ENCODE peak calls at places on chromosome 13, in four cellular contexts. One of them, this sample, is unnamed.

GRCh38 chr13:40682449-40683240 is 16.2 kb upstream of the FOXO1 start:
- DNase-seq in neuronal stem cell: no peak
- DNase-seq in IMR-90: peak
- DNase-seq in mesendoderm: peak
- DNase-seq in this sample: peak

GRCh38 chr13:27151798-27152599 is 19.6 kb downstream of the USP12 start:
- DNase-seq in neuronal stem cell: no peak
- DNase-seq in IMR-90: peak
- DNase-seq in mesendoderm: no peak
- DNase-seq in this sample: no peak

GRCh38 chr13:49303533-49304252 is 56.0 kb downstream of the CDADC1 start:
- DNase-seq in neuronal stem cell: no peak
- DNase-seq in IMR-90: no peak
- DNase-seq in mesendoderm: no peak
- DNase-seq in this sample: no peak

GRCh38 chr13:29850213-29850898 is at the start of gene UBL3:
- DNase-seq in neuronal stem cell: peak
- DNase-seq in IMR-90: peak
- DNase-seq in mesendoderm: peak
- DNase-seq in this sample: peak

GRCh38 chr13:28753946-28754345 is 35.2 kb upstream of the SLC46A3 start:
- DNase-seq in neuronal stem cell: no peak
- DNase-seq in IMR-90: no peak
- DNase-seq in mesendoderm: peak
- DNase-seq in this sample: peak

GRCh38 chr13:79271616-79272015 is 134.4 kb downstream of the RBM26 start:
- DNase-seq in neuronal stem cell: no peak
- DNase-seq in IMR-90: no peak
- DNase-seq in mesendoderm: peak
- DNase-seq in this sample: no peak

GRCh38 chr13:74082741-74083160 is 51.5 kb downstream of the KLF12 start:
- DNase-seq in neuronal stem cell: no peak
- DNase-seq in IMR-90: no peak
- DNase-seq in mesendoderm: no peak
- DNase-seq in this sample: no peak

GRCh38 chr13:45269204-45269603 is 68.4 kb upstream of the KCTD4 start:
- DNase-seq in neuronal stem cell: no peak
- DNase-seq in IMR-90: peak
- DNase-seq in mesendoderm: peak
- DNase-seq in this sample: no peak

GRCh38 chr13:70391678-70392077 is 283.4 kb upstream of the KLHL1 start:
- DNase-seq in neuronal stem cell: no peak
- DNase-seq in IMR-90: no peak
- DNase-seq in mesendoderm: peak
- DNase-seq in this sample: no peak

GRCh38 chr13:38618336-38618735 is 68.5 kb upstream of the FREM2 start:
- DNase-seq in neuronal stem cell: no peak
- DNase-seq in IMR-90: no peak
- DNase-seq in mesendoderm: peak
- DNase-seq in this sample: no peak

GRCh38 chr13:52617070-52618060 is 24.9 kb upstream of the HNRNPA1L2 start:
- DNase-seq in neuronal stem cell: peak
- DNase-seq in IMR-90: peak
- DNase-seq in mesendoderm: peak
- DNase-seq in this sample: peak

GRCh38 chr13:101919541-101920306 is 467.2 kb downstream of the ITGBL1 start:
- DNase-seq in neuronal stem cell: peak
- DNase-seq in IMR-90: peak
- DNase-seq in mesendoderm: peak
- DNase-seq in this sample: no peak

GRCh38 chr13:79989251-79989661 is 351.7 kb downstream of the SPRY2 start:
- DNase-seq in neuronal stem cell: no peak
- DNase-seq in IMR-90: peak
- DNase-seq in mesendoderm: peak
- DNase-seq in this sample: peak

GRCh38 chr13:23679214-23679613 is 109.0 kb downstream of the TNFRSF19 start:
- DNase-seq in neuronal stem cell: no peak
- DNase-seq in IMR-90: peak
- DNase-seq in mesendoderm: no peak
- DNase-seq in this sample: no peak

GRCh38 chr13:79684426-79684825 is 203.5 kb downstream of the NDFIP2 start:
- DNase-seq in neuronal stem cell: no peak
- DNase-seq in IMR-90: peak
- DNase-seq in mesendoderm: no peak
- DNase-seq in this sample: no peak

GRCh38 chr13:20873348-20873747 is 29.2 kb downstream of the XPO4 start:
- DNase-seq in neuronal stem cell: peak
- DNase-seq in IMR-90: peak
- DNase-seq in mesendoderm: peak
- DNase-seq in this sample: no peak

GRCh38 chr13:20814224-20814910 is 40.6 kb upstream of the EEF1AKMT1 start:
- DNase-seq in neuronal stem cell: no peak
- DNase-seq in IMR-90: peak
- DNase-seq in mesendoderm: peak
- DNase-seq in this sample: no peak

GRCh38 chr13:22074403-22074802 is 403.5 kb downstream of the FGF9 start:
- DNase-seq in neuronal stem cell: no peak
- DNase-seq in IMR-90: no peak
- DNase-seq in mesendoderm: no peak
- DNase-seq in this sample: no peak

GRCh38 chr13:113149711-113150544 is 8.5 kb upstream of the PROZ start:
- DNase-seq in neuronal stem cell: no peak
- DNase-seq in IMR-90: no peak
- DNase-seq in mesendoderm: no peak
- DNase-seq in this sample: no peak

GRCh38 chr13:98286814-98287213 is 109.7 kb upstream of the RNF113B start:
- DNase-seq in neuronal stem cell: no peak
- DNase-seq in IMR-90: no peak
- DNase-seq in mesendoderm: no peak
- DNase-seq in this sample: no peak

GRCh38 chr13:33119886-33120543 is 103.8 kb downstream of the KL start:
- DNase-seq in neuronal stem cell: no peak
- DNase-seq in IMR-90: peak
- DNase-seq in mesendoderm: no peak
- DNase-seq in this sample: peak

GRCh38 chr13:28147489-28147888 is 9.1 kb downstream of the PAN3 start:
- DNase-seq in neuronal stem cell: no peak
- DNase-seq in IMR-90: peak
- DNase-seq in mesendoderm: no peak
- DNase-seq in this sample: no peak

GRCh38 chr13:55517312-55517711 is 1623.4 kb upstream of the PRR20A start:
- DNase-seq in neuronal stem cell: no peak
- DNase-seq in IMR-90: no peak
- DNase-seq in mesendoderm: peak
- DNase-seq in this sample: peak
- H3K18ac ChIP-seq in neuronal stem cell: no peak
- H3K18ac ChIP-seq in IMR-90: no peak
- H3K18ac ChIP-seq in mesendoderm: no peak
- H3K18ac ChIP-seq in this sample: no peak

DNA sequence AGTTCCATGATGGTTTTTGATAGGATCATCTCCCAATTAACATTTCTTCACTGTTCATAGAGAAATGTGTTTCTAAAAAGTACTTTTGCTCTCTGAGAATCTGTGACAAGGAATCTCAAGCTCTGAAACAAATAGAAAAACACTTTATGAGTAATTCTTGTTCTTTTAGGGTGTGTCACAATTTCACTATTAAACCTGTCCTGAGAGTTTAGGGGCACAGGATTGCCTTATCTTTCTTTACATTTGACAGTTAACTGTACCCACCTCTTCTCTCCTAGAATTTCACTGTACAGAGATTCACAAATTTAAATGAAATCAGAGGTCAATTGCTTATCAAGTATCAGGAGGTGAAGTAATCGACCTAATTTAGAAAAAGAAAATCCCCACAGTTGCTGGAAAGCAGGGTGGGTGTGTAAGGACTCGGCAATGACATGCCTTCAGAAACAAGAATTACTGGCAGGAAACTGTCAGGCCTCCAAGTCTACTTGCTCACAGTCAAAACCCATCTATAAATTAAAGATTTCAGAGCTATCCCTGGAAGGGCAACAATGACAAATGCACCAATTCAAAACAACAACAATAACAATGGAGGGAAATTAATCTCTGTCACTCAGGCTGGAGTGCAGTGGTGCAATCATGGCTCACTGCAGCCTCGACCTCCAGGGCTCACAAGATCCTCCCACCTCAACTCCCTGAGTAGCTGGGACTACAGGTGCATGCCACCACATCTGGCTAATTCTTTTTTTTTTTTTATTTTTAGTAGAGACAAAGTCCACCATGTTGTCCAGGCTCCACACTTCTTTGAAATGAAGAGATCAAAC is 250.2 kb downstream of the ABCC4 start:
- DNase-seq in neuronal stem cell: no peak
- DNase-seq in IMR-90: no peak
- DNase-seq in mesendoderm: no peak
- DNase-seq in this sample: no peak
- H3K18ac ChIP-seq in neuronal stem cell: no peak
- H3K18ac ChIP-seq in IMR-90: no peak
- H3K18ac ChIP-seq in mesendoderm: no peak
- H3K18ac ChIP-seq in this sample: no peak

GRCh38 chr13:106522898-106523525 is 12.4 kb downstream of the EFNB2 start:
- DNase-seq in neuronal stem cell: no peak
- DNase-seq in IMR-90: no peak
- DNase-seq in mesendoderm: no peak
- DNase-seq in this sample: no peak

GRCh38 chr13:106518535-106518934 is 16.9 kb downstream of the EFNB2 start:
- DNase-seq in neuronal stem cell: no peak
- DNase-seq in IMR-90: no peak
- DNase-seq in mesendoderm: no peak
- DNase-seq in this sample: no peak

GRCh38 chr13:106521101-106521799 is 14.2 kb downstream of the EFNB2 start:
- DNase-seq in neuronal stem cell: no peak
- DNase-seq in IMR-90: no peak
- DNase-seq in mesendoderm: no peak
- DNase-seq in this sample: no peak

GRCh38 chr13:106522112-106522511 is 13.3 kb downstream of the EFNB2 start:
- DNase-seq in neuronal stem cell: no peak
- DNase-seq in IMR-90: no peak
- DNase-seq in mesendoderm: no peak
- DNase-seq in this sample: no peak

DNA sequence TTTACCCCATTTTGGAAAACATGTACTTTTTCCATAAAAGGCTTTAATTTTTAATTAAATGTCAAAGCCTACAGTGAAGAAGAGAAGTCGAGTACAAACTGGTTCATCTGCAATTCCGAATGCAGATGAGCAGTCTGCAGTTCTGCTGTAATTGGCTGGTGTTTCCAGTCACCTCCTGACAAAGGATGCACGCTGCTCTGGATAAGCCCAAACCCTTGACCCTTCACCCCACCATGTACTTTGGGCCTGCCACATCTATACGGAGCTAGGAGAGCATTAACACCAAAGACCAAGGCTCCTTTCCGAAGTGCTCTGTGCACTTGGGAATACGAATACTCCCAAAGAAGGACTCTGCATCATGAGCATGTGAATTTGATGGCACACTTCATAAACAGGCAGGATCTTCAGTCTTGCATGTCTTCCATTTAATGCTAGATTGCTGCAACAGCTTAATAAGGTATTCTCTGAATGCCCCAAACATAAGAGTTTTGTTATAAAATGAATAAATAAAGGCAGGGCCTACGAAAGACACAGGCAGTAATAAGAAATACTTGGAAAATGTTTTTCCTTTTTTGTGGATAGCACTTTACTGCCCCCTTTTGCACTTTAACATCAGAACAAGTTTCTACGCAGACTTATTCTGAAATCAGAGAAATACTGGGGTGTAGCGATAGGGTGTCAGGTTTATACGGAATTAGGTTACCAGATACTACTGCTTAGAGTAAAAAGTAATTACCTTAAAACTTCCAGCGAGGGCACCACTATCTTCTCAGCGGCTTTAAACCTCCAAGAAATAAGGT is 15.1 kb downstream of the EFNB2 start:
- DNase-seq in neuronal stem cell: no peak
- DNase-seq in IMR-90: peak
- DNase-seq in mesendoderm: no peak
- DNase-seq in this sample: no peak
- H3K18ac ChIP-seq in neuronal stem cell: no peak
- H3K18ac ChIP-seq in IMR-90: peak
- H3K18ac ChIP-seq in mesendoderm: no peak
- H3K18ac ChIP-seq in this sample: no peak

DNA sequence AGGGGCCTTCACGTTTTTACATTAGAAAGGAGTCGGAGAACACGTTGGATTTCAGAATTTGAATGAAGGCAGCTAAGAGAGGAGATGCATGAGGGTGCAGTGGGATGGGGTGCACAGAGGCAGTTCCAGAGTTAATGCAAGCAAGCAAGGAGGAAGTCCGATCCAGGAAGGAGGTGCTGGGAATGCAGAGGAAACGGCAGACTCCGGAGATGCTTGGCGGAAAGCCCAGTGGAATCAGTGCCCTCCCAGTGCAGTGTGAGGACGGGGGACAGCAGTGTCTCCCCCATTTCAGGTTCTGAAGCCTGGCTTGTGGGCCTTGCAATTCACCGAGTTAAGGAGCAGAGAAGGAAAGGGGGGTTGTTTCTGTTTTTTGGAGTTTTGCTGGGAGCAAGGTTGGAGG is 100.4 kb downstream of the COL4A2 start:
- DNase-seq in neuronal stem cell: no peak
- DNase-seq in IMR-90: no peak
- DNase-seq in mesendoderm: no peak
- DNase-seq in this sample: no peak
- H3K18ac ChIP-seq in neuronal stem cell: no peak
- H3K18ac ChIP-seq in IMR-90: peak
- H3K18ac ChIP-seq in mesendoderm: no peak
- H3K18ac ChIP-seq in this sample: peak

This sample was measured in trophoblast cell.